ENCODE peak calls at places on chromosome 19, in five cellular contexts. L is AG04450, E is WERI-Rb-1, V is neural progenitor cell, G is tibial nerve. R is an unnamed sample.

GRCh38 chr19:31304877-31305312 is 44.3 kb downstream of the TSHZ3 start:
- DNase-seq in L (no peak), G (no peak), V (no peak), E (no peak), R (no peak)

GRCh38 chr19:8302357-8302691 is 5.8 kb downstream of the CD320 start:
- DNase-seq in V (no peak), L (no peak), E (peak), G (peak), R (no peak)

GRCh38 chr19:19132912-19133311 is 5.4 kb downstream of the TMEM161A start:
- DNase-seq in G (no peak), V (no peak), L (no peak), E (no peak), R (no peak)

GRCh38 chr19:56162258-56162657 is 13.6 kb upstream of the GALP start:
- DNase-seq in L (no peak), E (no peak), G (no peak), V (no peak), R (no peak)

GRCh38 chr19:41565384-41565730 is 10.6 kb upstream of the CEACAM21 start:
- DNase-seq in G (no peak), L (no peak), E (no peak), V (no peak), R (no peak)

GRCh38 chr19:47019431-47020041 is at the start of gene NPAS1:
- DNase-seq in E (no peak), L (no peak), G (no peak), V (peak), R (no peak)

GRCh38 chr19:47267350-47267759 is 7.3 kb upstream of the INAFM1 start:
- DNase-seq in V (no peak), G (no peak), L (no peak), E (peak), R (no peak)

GRCh38 chr19:17607936-17608335 is 52.5 kb downstream of the COLGALT1 start:
- DNase-seq in E (no peak), L (no peak), V (no peak), G (no peak), R (no peak)

GRCh38 chr19:34555447-34555846 is 73.9 kb downstream of the WTIP start:
- DNase-seq in V (peak), L (no peak), E (peak), G (no peak), R (no peak)

GRCh38 chr19:19214892-19215291 is 3.1 kb downstream of the NCAN start:
- DNase-seq in V (peak), E (no peak), L (peak), G (no peak), R (no peak)

GRCh38 chr19:50741179-50741933 is 18.2 kb downstream of the CLEC11A start:
- DNase-seq in G (no peak), L (no peak), E (no peak), V (no peak), R (no peak)

GRCh38 chr19:4130635-4131438 is 6.9 kb upstream of the MAP2K2 start:
- DNase-seq in V (no peak), E (no peak), G (no peak), L (peak), R (no peak)

GRCh38 chr19:23403581-23404324 is 8.5 kb upstream of the ZNF91 start:
- DNase-seq in L (no peak), G (no peak), E (no peak), V (peak), R (no peak)

GRCh38 chr19:10132848-10133350 is 13.2 kb upstream of the EIF3G start:
- DNase-seq in G (no peak), E (no peak), V (no peak), L (no peak), R (no peak)

GRCh38 chr19:46924874-46925547 is 64.2 kb downstream of the ARHGAP35 start:
- DNase-seq in E (no peak), V (no peak), L (no peak), G (no peak), R (peak)

GRCh38 chr19:4980087-4980486 is 11.2 kb downstream of the KDM4B start:
- DNase-seq in V (no peak), E (no peak), L (no peak), G (no peak), R (no peak)

GRCh38 chr19:56351208-56351607 is 36.6 kb upstream of the ZSCAN5A start:
- DNase-seq in L (no peak), V (no peak), E (no peak), G (no peak), R (no peak)

GRCh38 chr19:31105761-31106160 is 243.5 kb downstream of the TSHZ3 start:
- DNase-seq in G (no peak), E (no peak), L (no peak), V (no peak), R (no peak)

GRCh38 chr19:17402982-17403855 is 2.2 kb downstream of the BST2 start:
- DNase-seq in V (peak), E (no peak), G (no peak), L (no peak), R (no peak)

GRCh38 chr19:35533822-35534521 is 716 bp downstream of the GAPDHS start:
- DNase-seq in E (no peak), L (no peak), V (peak), G (no peak), R (no peak)

GRCh38 chr19:55156202-55157063 is 1.1 kb downstream of the TNNI3 start:
- DNase-seq in V (peak), L (no peak), G (no peak), E (no peak), R (no peak)

GRCh38 chr19:32252333-32252669 is 93.1 kb upstream of the ZNF507 start:
- DNase-seq in V (no peak), L (no peak), E (no peak), G (no peak), R (no peak)

GRCh38 chr19:35643255-35644205 is 2.0 kb downstream of the ETV2 start:
- DNase-seq in E (peak), G (peak), L (peak), V (peak), R (no peak)

GRCh38 chr19:29098863-29099481 is 114.0 kb downstream of the UQCRFS1 start:
- DNase-seq in V (no peak), E (no peak), L (peak), G (peak), R (peak)

GRCh38 chr19:55369651-55370304 is 485 bp downstream of the IL11 start:
- DNase-seq in G (no peak), L (peak), E (peak), V (peak), R (no peak)

GRCh38 chr19:50427997-50428425 is 4.7 kb upstream of the MYBPC2 start:
- DNase-seq in G (peak), V (peak), L (peak), E (no peak), R (no peak)

GRCh38 chr19:35942235-35942634 is 6.1 kb downstream of the LRFN3 start:
- DNase-seq in L (no peak), G (no peak), E (no peak), V (no peak), R (no peak)

GRCh38 chr19:35206379-35206778 is 22.2 kb downstream of the FAM187B start:
- DNase-seq in G (no peak), L (no peak), V (no peak), E (no peak), R (no peak)

GRCh38 chr19:46786236-46787039 is 2.0 kb downstream of the SLC1A5 start:
- DNase-seq in L (peak), G (peak), V (peak), E (peak), R (peak)

GRCh38 chr19:3708207-3708931 is at the start of gene TJP3:
- DNase-seq in G (no peak), L (no peak), E (peak), V (no peak), R (no peak)

GRCh38 chr19:23527797-23528196 is 132.5 kb upstream of the ZNF91 start:
- DNase-seq in V (no peak), E (no peak), L (no peak), G (no peak), R (no peak)

GRCh38 chr19:39949026-39949747 is 14.8 kb upstream of the FCGBP start:
- DNase-seq in V (no peak), L (no peak), G (no peak), E (no peak), R (no peak)

GRCh38 chr19:40799558-40800338 is 757 bp downstream of the EGLN2 start:
- DNase-seq in V (peak), G (no peak), E (no peak), L (no peak), R (no peak)

GRCh38 chr19:38005224-38005614 is 98.2 kb downstream of the SIPA1L3 start:
- DNase-seq in E (no peak), G (no peak), V (peak), L (no peak), R (no peak)
- H3K27ac ChIP-seq in E (peak), G (peak), V (peak), L (peak), R (peak)

GRCh38 chr19:485583-486236 is 10.6 kb upstream of the MADCAM1 start:
- DNase-seq in V (peak), L (no peak), G (peak), E (no peak), R (no peak)
- H3K27ac ChIP-seq in V (peak), L (peak), G (peak), E (no peak), R (peak)

DNA sequence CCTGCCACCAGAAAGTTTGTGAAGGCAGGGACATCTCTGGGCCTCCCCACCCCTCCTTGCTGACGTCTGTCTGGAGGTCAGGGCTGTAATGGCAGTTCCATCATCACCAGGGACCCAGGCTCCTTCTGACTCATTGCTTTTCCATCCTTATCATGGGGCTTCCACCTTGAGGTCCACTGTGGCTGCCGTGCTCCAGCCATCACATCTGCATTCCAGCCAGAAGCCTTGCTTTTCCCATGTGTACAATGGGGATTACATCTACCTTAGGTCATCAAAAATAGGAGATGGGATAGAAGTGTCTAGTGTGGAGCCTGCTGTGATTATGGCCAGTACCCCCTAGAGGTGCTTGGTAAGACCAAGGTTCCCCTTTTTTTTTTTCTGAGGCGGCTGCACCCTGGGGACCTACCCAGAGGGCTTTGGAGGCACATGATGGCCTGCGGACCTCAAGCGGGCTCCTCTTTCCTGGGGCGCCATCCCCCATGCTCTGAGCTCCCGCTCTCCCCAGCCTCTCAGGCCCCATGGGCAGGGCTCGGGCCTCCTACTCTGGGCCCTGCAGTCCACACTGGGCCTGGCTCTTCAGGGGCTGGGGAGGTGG is 13.4 kb upstream of the RANBP3 start:
- DNase-seq in E (no peak), L (no peak), G (no peak), V (no peak), R (no peak)
- H3K27ac ChIP-seq in E (no peak), L (no peak), G (no peak), V (no peak), R (no peak)

GRCh38 chr19:33390908-33391630 is 17.6 kb downstream of the CEBPG start:
- DNase-seq in E (no peak), G (peak), L (no peak), V (no peak), R (no peak)

GRCh38 chr19:33392341-33393285 is 19.1 kb downstream of the CEBPG start:
- DNase-seq in V (no peak), L (no peak), G (peak), E (peak), R (no peak)

GRCh38 chr19:33390120-33390907 is 16.8 kb downstream of the CEBPG start:
- DNase-seq in L (no peak), V (no peak), G (peak), E (no peak), R (no peak)

GRCh38 chr19:33393286-33394005 is 19.9 kb downstream of the CEBPG start:
- DNase-seq in L (no peak), V (peak), G (peak), E (no peak), R (no peak)

GRCh38 chr19:33391631-33392249 is 18.2 kb downstream of the CEBPG start:
- DNase-seq in L (no peak), G (peak), E (no peak), V (no peak), R (no peak)
- H3K27ac ChIP-seq in L (no peak), G (peak), E (no peak), V (no peak), R (no peak)

GRCh38 chr19:13981467-13981866 is 24.7 kb downstream of the RFX1 start:
- DNase-seq in L (no peak), V (no peak), E (no peak), G (no peak), R (no peak)
- H3K27ac ChIP-seq in L (no peak), V (no peak), E (no peak), G (no peak), R (no peak)

GRCh38 chr19:13181747-13182388 is 31.7 kb downstream of the IER2 start:
- DNase-seq in E (no peak), L (no peak), V (no peak), G (no peak), R (no peak)
- H3K27ac ChIP-seq in E (no peak), L (peak), V (no peak), G (peak), R (no peak)

DNA sequence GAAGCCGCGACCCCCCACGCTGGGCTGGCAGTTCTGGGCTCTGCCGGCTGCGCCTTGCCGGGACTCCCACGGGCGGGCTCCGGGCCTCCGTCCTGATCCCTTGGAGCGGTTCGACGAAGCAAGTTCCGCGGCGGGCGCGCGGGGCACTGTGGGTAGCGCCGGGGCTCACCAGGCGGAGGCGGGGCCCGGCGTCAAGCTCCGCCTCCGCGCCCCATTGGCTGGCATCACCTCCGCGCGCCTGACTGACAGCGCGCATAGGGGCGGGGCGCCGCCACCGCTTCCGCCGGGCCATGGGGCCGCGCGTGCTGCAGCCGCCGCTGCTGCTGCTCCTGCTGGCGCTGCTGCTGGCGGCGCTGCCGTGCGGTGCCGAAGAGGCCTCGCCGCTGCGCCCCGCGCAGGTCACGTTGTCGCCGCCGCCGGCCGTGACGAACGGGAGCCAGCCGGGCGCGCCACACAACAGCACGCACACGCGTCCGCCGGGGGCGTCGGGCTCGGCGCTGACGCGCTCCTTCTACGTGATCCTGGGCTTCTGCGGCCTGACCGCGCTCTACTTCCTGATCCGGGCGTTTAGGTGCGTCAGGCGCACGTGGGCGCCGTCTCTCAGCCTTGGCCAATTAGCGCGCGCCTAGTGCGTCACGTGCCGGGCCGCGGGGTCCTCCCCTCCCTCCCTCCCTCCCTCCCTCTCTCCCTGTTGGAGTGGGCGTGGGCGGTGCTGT is at the start of gene FAM174C:
- DNase-seq in V (peak), E (peak), L (peak), G (peak), R (peak)
- H3K27ac ChIP-seq in V (peak), E (peak), L (peak), G (peak), R (peak)

DNA sequence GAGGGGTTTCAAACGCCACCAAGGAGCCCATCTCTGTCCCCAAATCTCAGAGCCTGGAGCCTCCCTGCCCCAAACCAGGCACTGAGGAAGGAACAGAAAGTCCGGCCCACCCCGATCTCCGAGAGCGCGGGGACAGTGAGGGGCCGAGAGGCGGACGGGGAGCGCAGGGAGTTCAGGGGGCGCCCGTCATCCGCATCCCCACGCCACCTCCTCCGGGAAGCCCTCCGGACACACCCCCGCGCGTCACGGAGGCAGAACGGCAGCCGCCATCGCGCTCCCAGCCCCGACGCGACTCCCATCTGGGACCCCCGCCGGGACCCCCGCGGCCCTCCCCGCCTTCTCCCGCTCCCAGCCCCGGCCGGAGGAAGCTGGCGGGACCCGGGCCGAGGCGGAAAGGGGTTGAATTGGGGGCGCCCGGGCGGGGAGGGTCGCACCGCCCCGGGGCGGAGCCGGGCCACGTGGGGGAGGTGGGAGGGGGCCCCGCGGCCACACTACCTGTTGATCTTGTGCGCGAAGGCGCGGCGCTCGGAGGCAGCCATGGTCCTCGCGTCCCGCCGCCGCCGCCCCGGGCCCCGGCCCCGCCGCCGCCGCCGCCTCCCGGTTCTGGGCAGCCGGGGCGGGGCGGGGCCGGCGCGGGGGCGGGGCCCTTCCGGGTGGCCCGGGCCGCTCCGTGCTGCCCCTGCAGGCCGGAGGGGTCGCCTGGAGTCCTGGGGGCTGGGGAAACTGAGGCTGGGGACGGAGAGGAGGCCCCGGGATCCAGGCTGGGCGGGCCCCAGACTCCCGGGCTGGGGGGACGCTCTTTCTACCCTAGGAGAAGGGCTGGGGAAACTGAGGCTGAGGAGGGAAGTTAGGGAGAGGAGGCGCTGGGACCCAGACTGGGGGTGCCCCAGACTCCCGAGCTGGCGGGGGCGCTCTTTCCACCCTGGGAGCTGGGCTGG is at the start of gene DOCK6:
- DNase-seq in G (no peak), E (peak), L (no peak), V (peak), R (no peak)
- H3K27ac ChIP-seq in G (peak), E (peak), L (no peak), V (no peak), R (peak)

DNA sequence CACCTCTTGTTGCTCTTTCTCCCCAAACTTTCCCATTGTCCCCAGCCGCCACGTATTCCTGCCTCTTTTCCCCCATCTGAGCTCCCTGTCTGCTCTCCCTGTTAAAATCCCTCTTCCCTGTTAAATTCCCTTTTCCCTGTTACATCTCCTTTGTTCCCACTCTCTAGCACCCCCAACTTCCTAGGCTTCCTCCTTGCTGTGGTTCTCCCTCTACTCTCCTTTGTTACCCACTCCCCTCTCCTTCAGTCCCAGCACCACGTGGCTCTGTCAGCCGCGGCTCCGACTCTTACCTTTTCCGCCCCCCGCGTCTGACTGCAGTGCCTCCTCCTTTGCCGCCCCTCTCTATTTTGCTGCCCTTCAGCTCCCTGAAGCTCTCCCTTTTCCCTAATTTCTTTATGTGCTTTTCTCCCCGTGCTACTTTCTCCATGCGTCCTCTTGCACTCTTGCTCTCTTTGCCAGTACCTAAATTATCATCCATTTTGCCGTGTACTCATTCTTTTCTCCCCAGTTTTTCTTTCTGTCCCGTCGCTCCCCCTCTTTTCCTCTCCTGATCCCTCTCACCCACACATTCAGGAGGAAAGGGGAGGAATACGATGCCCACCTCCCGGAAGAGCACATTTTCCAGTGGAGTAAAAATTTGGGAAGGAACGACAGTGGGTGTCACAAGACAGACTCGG is 986 bp downstream of the ZNF616 start:
- DNase-seq in G (no peak), E (peak), V (peak), L (no peak), R (no peak)
- H3K27ac ChIP-seq in G (peak), E (peak), V (peak), L (peak), R (peak)